ENCODE peak calls at places on chromosomes 12 and 14, in ten cellular contexts. R is sigmoid colon; A is right lobe of liver; B is upper lobe of right lung; N is uterus; C is neural progenitor cell; D is keratinocyte; V is IMR-90; P is endodermal cell; Y is CD8-positive, alpha-beta T cell. G is an unnamed sample.

GRCh38 chr12:67650127-67650495 is 1.6 kb downstream of the DYRK2 start:
- DNase-seq in V (no peak), R (no peak), P (no peak), Y (no peak), A (peak), D (no peak), N (peak), C (peak), B (no peak), G (no peak)

GRCh38 chr12:93333828-93334227 is 43.9 kb upstream of the NUDT4 start:
- DNase-seq in V (no peak), R (no peak), B (no peak), D (no peak), C (no peak), P (no peak), Y (no peak), N (no peak), A (no peak), G (no peak)

GRCh38 chr14:28656704-28657255 is 109.8 kb upstream of the FOXG1 start:
- DNase-seq in B (no peak), V (no peak), Y (no peak), D (no peak), P (no peak), C (no peak), A (no peak), N (no peak), R (no peak), G (no peak)

GRCh38 chr14:88247228-88247627 is 75.8 kb downstream of the KCNK10 start:
- DNase-seq in P (no peak), N (no peak), R (no peak), C (no peak), A (no peak), V (no peak), B (no peak), Y (no peak), D (no peak), G (no peak)

GRCh38 chr12:110304061-110304551 is 23.1 kb downstream of the ATP2A2 start:
- DNase-seq in V (peak), D (peak), Y (no peak), C (no peak), N (no peak), B (no peak), A (no peak), R (no peak), P (no peak), G (no peak)

GRCh38 chr14:92702441-92702918 is 45.9 kb downstream of the LGMN start:
- DNase-seq in P (no peak), Y (no peak), N (no peak), A (peak), V (no peak), D (no peak), R (no peak), C (no peak), B (peak), G (no peak)

GRCh38 chr14:81801921-81802320 is 268.3 kb upstream of the SEL1L start:
- DNase-seq in Y (no peak), R (no peak), C (no peak), P (no peak), V (no peak), N (no peak), A (no peak), D (no peak), B (no peak), G (no peak)

GRCh38 chr14:68627868-68628604 is 164.8 kb downstream of the ZFP36L1 start:
- DNase-seq in Y (peak), P (peak), V (no peak), N (no peak), R (no peak), B (peak), D (peak), C (peak), A (peak), G (peak)

GRCh38 chr14:101557811-101558738 is 3.2 kb upstream of the DIO3 start:
- DNase-seq in R (peak), D (no peak), Y (no peak), C (peak), V (no peak), A (peak), B (no peak), N (peak), P (peak), G (no peak)

GRCh38 chr12:131736807-131737484 is 26.1 kb downstream of the SFSWAP start:
- DNase-seq in P (peak), A (no peak), D (peak), Y (no peak), R (no peak), C (no peak), B (peak), N (no peak), V (peak), G (peak)

GRCh38 chr12:94488449-94488848 is 28.8 kb upstream of the CEP83 start:
- DNase-seq in Y (no peak), R (no peak), N (no peak), B (no peak), A (no peak), D (no peak), P (no peak), C (no peak), V (peak), G (no peak)

GRCh38 chr14:71497645-71498086 is 434.6 kb upstream of the RGS6 start:
- DNase-seq in N (no peak), P (no peak), R (no peak), B (no peak), Y (no peak), C (no peak), V (peak), D (peak), A (no peak), G (no peak)

GRCh38 chr14:23183479-23183878 is at the start of gene SLC7A8:
- DNase-seq in A (peak), R (peak), B (peak), V (no peak), P (peak), N (peak), C (peak), D (no peak), Y (no peak), G (no peak)

GRCh38 chr14:104698688-104699425 is 9.4 kb downstream of the INF2 start:
- DNase-seq in D (no peak), P (no peak), V (no peak), A (no peak), B (no peak), R (no peak), C (no peak), Y (no peak), N (peak), G (no peak)

GRCh38 chr12:76489737-76490136 is 69.8 kb downstream of the OSBPL8 start:
- DNase-seq in P (no peak), Y (no peak), C (no peak), V (peak), D (no peak), B (no peak), A (no peak), N (no peak), R (no peak), G (no peak)

GRCh38 chr12:70543444-70543843 is 93.8 kb downstream of the PTPRB start:
- DNase-seq in A (no peak), V (peak), N (no peak), B (no peak), D (no peak), C (no peak), Y (no peak), R (no peak), P (peak), G (peak)

GRCh38 chr14:106094654-106095189 is 568.3 kb downstream of the TMEM121 start:
- DNase-seq in A (peak), N (no peak), P (peak), C (peak), R (no peak), B (no peak), Y (peak), V (no peak), D (no peak), G (no peak)

GRCh38 chr12:92028039-92028709 is 117.5 kb downstream of the BTG1 start:
- DNase-seq in V (no peak), Y (no peak), A (no peak), D (no peak), R (no peak), N (peak), B (no peak), C (no peak), P (no peak), G (no peak)

GRCh38 chr12:108949976-108950375 is 70.1 kb downstream of the DAO start:
- DNase-seq in C (no peak), B (no peak), A (no peak), P (no peak), N (no peak), Y (no peak), R (no peak), D (no peak), V (no peak), G (no peak)

GRCh38 chr12:109111775-109112491 is 4.5 kb upstream of the ACACB start:
- DNase-seq in R (peak), V (peak), Y (peak), D (no peak), C (peak), A (peak), N (peak), B (peak), P (peak), G (no peak)

GRCh38 chr14:76343386-76343785 is 32.6 kb upstream of the ESRRB start:
- DNase-seq in P (no peak), Y (no peak), A (no peak), C (no peak), D (no peak), V (no peak), B (no peak), N (no peak), R (no peak), G (no peak)

GRCh38 chr14:81432171-81432570 is 32.0 kb upstream of the STON2 start:
- DNase-seq in R (no peak), P (no peak), N (no peak), Y (no peak), C (no peak), V (no peak), B (no peak), D (no peak), A (no peak), G (no peak)

GRCh38 chr12:11765817-11766794 is 116.6 kb downstream of the ETV6 start:
- DNase-seq in A (peak), Y (no peak), P (peak), R (no peak), C (no peak), B (no peak), V (peak), D (no peak), N (peak), G (no peak)

GRCh38 chr12:109762673-109763191 is 49.1 kb downstream of the FAM222A start:
- DNase-seq in B (peak), Y (no peak), V (no peak), D (no peak), C (no peak), A (no peak), P (peak), N (no peak), R (peak), G (no peak)

GRCh38 chr14:48665077-48665784 is 920.9 kb downstream of the RPS29 start:
- DNase-seq in D (no peak), Y (no peak), C (no peak), V (peak), P (no peak), A (no peak), B (no peak), N (no peak), R (no peak), G (no peak)

GRCh38 chr14:101880016-101880297 is 84.4 kb upstream of the DYNC1H1 start:
- DNase-seq in P (no peak), V (no peak), C (no peak), A (no peak), D (no peak), R (no peak), Y (no peak), B (no peak), N (no peak), G (no peak)

GRCh38 chr12:13442457-13442856 is 245.9 kb downstream of the EMP1 start:
- DNase-seq in R (no peak), Y (no peak), A (no peak), D (no peak), P (no peak), N (no peak), V (no peak), B (no peak), C (no peak), G (no peak)

GRCh38 chr14:22689186-22689585 is 45.0 kb upstream of the OR6J1 start:
- DNase-seq in P (no peak), C (no peak), D (peak), A (no peak), Y (no peak), R (no peak), B (no peak), V (peak), N (no peak), G (peak)

GRCh38 chr12:108335349-108336119 is 3.6 kb downstream of the CMKLR1 start:
- DNase-seq in C (no peak), B (no peak), A (no peak), P (no peak), Y (no peak), D (no peak), V (no peak), R (no peak), N (no peak), G (no peak)

GRCh38 chr12:52023976-52024688 is 17.4 kb downstream of the TAMALIN start:
- DNase-seq in B (no peak), V (no peak), P (no peak), C (no peak), Y (no peak), N (no peak), R (no peak), A (no peak), D (no peak), G (no peak)
- TF ChIP-seq CTCF in B (no peak), V (no peak), P (peak), C (no peak), Y (peak), N (no peak), R (no peak), A (no peak), D (no peak), G (peak)

GRCh38 chr12:52805000-52805399 is 8.9 kb downstream of the KRT4 start:
- DNase-seq in D (no peak), Y (no peak), R (no peak), P (peak), A (no peak), N (no peak), C (no peak), B (peak), V (no peak), G (no peak)
- H3K27ac ChIP-seq in D (no peak), Y (no peak), R (no peak), P (no peak), A (no peak), N (no peak), C (no peak), B (no peak), V (no peak), G (no peak)

GRCh38 chr14:70357557-70357956 is 1.9 kb downstream of the COX16 start:
- DNase-seq in P (no peak), B (no peak), Y (no peak), R (no peak), D (no peak), V (no peak), N (no peak), C (no peak), A (no peak), G (no peak)
- H3K4me3 ChIP-seq in P (peak), B (peak), Y (no peak), R (no peak), D (no peak), V (no peak), N (no peak), C (peak), A (no peak), G (no peak)

GRCh38 chr12:6276247-6276887 is 34.1 kb upstream of the PLEKHG6 start:
- DNase-seq in B (no peak), Y (no peak), A (no peak), C (no peak), V (no peak), P (no peak), R (peak), N (no peak), D (no peak), G (no peak)

GRCh38 chr12:6275609-6276246 is 34.8 kb upstream of the PLEKHG6 start:
- DNase-seq in N (no peak), A (no peak), D (no peak), R (peak), P (peak), V (no peak), C (no peak), Y (no peak), B (no peak), G (no peak)

GRCh38 chr12:6278439-6279255 is 31.8 kb upstream of the PLEKHG6 start:
- DNase-seq in P (peak), C (peak), Y (peak), D (no peak), N (peak), A (peak), V (peak), R (peak), B (peak), G (peak)

GRCh38 chr12:6277982-6278438 is 32.5 kb upstream of the PLEKHG6 start:
- DNase-seq in A (peak), P (no peak), C (no peak), N (peak), R (no peak), D (no peak), V (no peak), B (peak), Y (no peak), G (no peak)

DNA sequence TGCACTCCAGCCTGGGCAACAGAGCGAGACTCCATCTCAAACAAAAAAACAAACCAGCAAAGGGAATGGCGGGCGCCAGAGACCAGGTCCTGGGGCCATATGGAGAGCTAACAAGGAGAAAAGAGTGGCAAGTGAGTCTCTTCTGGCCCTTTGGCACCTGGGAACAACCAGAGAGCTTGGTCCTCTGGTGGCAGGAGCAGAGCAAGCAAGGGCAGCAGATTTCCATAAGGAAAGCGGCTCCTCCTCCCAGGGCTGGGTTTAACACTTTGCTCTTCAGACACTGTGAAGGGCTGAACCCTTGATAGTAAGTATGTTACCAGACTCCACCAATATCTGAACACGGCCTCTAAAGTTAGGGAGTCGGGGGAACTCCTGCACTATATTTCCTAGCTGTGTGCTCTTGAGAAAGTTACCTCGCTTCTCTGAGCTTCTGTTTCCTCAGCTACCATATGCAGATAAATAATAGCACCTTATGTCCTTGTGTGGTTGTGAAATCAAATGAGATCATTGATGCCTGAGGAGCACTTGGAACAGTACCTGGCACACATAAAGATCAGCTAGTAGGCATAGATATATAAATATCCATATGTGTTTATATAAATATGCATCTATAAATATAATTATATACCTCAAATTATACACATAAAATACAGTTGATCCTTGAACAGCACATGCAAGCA is 33.4 kb upstream of the PLEKHG6 start:
- DNase-seq in A (no peak), C (peak), Y (no peak), R (peak), B (no peak), P (peak), D (no peak), N (no peak), V (no peak), G (no peak)
- TF ChIP-seq CTCF in A (no peak), C (no peak), Y (no peak), R (no peak), B (peak), P (peak), D (peak), N (no peak), V (no peak), G (no peak)

GRCh38 chr14:91177073-91177796 is 63.4 kb downstream of the DGLUCY start:
- DNase-seq in A (peak), B (no peak), N (peak), V (peak), P (peak), R (no peak), C (peak), D (no peak), Y (peak), G (no peak)

GRCh38 chr14:91175802-91176201 is 61.9 kb downstream of the DGLUCY start:
- DNase-seq in N (no peak), Y (no peak), R (no peak), V (no peak), B (no peak), D (no peak), C (no peak), P (no peak), A (no peak), G (no peak)

GRCh38 chr14:91175296-91175695 is 61.4 kb downstream of the DGLUCY start:
- DNase-seq in B (no peak), D (no peak), C (no peak), N (no peak), Y (no peak), P (no peak), R (no peak), A (no peak), V (no peak), G (no peak)

GRCh38 chr14:91173867-91174266 is 60.0 kb downstream of the DGLUCY start:
- DNase-seq in R (no peak), P (no peak), A (no peak), N (no peak), C (peak), B (no peak), V (no peak), Y (no peak), D (no peak), G (no peak)

DNA sequence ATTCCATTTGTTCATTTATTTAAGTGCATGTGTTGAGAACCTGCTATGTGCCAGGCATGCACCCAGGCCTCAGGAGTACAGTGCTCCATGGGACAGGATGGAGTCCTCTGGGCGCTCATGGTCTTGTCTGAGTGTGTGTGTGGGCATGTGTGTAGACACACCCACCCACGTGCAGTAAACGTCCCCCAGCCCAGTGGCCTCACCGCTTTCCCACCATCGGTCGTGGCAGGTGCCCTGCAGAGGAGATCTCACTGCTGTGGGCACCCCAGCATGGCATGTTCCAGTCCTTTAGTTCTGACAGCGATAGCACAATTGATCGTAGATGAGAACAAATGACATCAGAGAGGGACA is 63.9 kb downstream of the DGLUCY start:
- DNase-seq in C (no peak), D (no peak), R (no peak), P (no peak), B (no peak), V (no peak), A (no peak), Y (no peak), N (no peak), G (no peak)
- H3K27ac ChIP-seq in C (no peak), D (no peak), R (no peak), P (no peak), B (no peak), V (no peak), A (no peak), Y (no peak), N (no peak), G (no peak)